ENCODE peak calls at places on chromosomes 3 and 15, in six cellular contexts. One of them, this sample, is unnamed.

GRCh38 chr3:132641837-132642538 is 17.6 kb downstream of the ACAD11 start:
- DNase-seq in PC-3: peak; percentile 66
- DNase-seq in SK-N-SH: peak; percentile 70
- DNase-seq in HCT116: peak; percentile 22
- DNase-seq in GM23338: peak; percentile 73
- DNase-seq in hepatocyte: peak; percentile 44
- DNase-seq in this sample: peak; percentile 28

GRCh38 chr3:17357035-17357710 is 385.3 kb downstream of the TBC1D5 start:
- DNase-seq in HCT116: no peak
- DNase-seq in SK-N-SH: no peak
- DNase-seq in GM23338: peak; percentile 9
- DNase-seq in hepatocyte: no peak
- DNase-seq in PC-3: no peak
- DNase-seq in this sample: peak; percentile 7

GRCh38 chr3:143105170-143105569 is 14.4 kb upstream of the CHST2 start:
- DNase-seq in PC-3: no peak
- DNase-seq in SK-N-SH: no peak
- DNase-seq in hepatocyte: no peak
- DNase-seq in HCT116: no peak
- DNase-seq in GM23338: no peak
- DNase-seq in this sample: no peak

GRCh38 chr3:64188810-64189560 is 36.3 kb downstream of the PRICKLE2 start:
- DNase-seq in SK-N-SH: no peak
- DNase-seq in GM23338: no peak
- DNase-seq in HCT116: no peak
- DNase-seq in hepatocyte: peak; percentile 83
- DNase-seq in PC-3: peak; percentile 65
- DNase-seq in this sample: no peak

GRCh38 chr3:38374221-38374620 is 27.6 kb downstream of the XYLB start:
- DNase-seq in SK-N-SH: no peak
- DNase-seq in GM23338: no peak
- DNase-seq in PC-3: no peak
- DNase-seq in HCT116: no peak
- DNase-seq in hepatocyte: no peak
- DNase-seq in this sample: no peak

GRCh38 chr3:151798476-151798875 is 15.4 kb upstream of the AADAC start:
- DNase-seq in GM23338: no peak
- DNase-seq in PC-3: no peak
- DNase-seq in SK-N-SH: no peak
- DNase-seq in hepatocyte: no peak
- DNase-seq in HCT116: no peak
- DNase-seq in this sample: no peak

GRCh38 chr3:171443211-171443957 is 16.8 kb downstream of the TNIK start:
- DNase-seq in PC-3: no peak
- DNase-seq in GM23338: no peak
- DNase-seq in HCT116: no peak
- DNase-seq in hepatocyte: no peak
- DNase-seq in SK-N-SH: no peak
- DNase-seq in this sample: no peak

GRCh38 chr3:187714404-187714979 is 12.1 kb upstream of the RTP2 start:
- DNase-seq in GM23338: peak; percentile 88
- DNase-seq in HCT116: peak; percentile 72
- DNase-seq in PC-3: peak; percentile 92
- DNase-seq in SK-N-SH: peak; percentile 65
- DNase-seq in hepatocyte: peak; percentile 84
- DNase-seq in this sample: peak; percentile 78

GRCh38 chr15:62957130-62957529 is 85.4 kb upstream of the TPM1 start:
- DNase-seq in HCT116: no peak
- DNase-seq in SK-N-SH: no peak
- DNase-seq in GM23338: no peak
- DNase-seq in PC-3: peak; percentile 23
- DNase-seq in hepatocyte: no peak
- DNase-seq in this sample: no peak

GRCh38 chr3:66442254-66443249 is 58.3 kb downstream of the LRIG1 start:
- DNase-seq in HCT116: no peak
- DNase-seq in SK-N-SH: no peak
- DNase-seq in hepatocyte: peak; percentile 41
- DNase-seq in GM23338: peak; percentile 94
- DNase-seq in PC-3: peak; percentile 30
- DNase-seq in this sample: peak; percentile 45

GRCh38 chr3:177929310-177929709 is 606.9 kb upstream of the KCNMB2 start:
- DNase-seq in SK-N-SH: no peak
- DNase-seq in hepatocyte: no peak
- DNase-seq in HCT116: no peak
- DNase-seq in GM23338: no peak
- DNase-seq in PC-3: peak; percentile 84
- DNase-seq in this sample: no peak

GRCh38 chr3:15102256-15102655 is 3.3 kb upstream of the RBSN start:
- DNase-seq in SK-N-SH: no peak
- DNase-seq in hepatocyte: no peak
- DNase-seq in HCT116: no peak
- DNase-seq in GM23338: no peak
- DNase-seq in PC-3: peak; percentile 48
- DNase-seq in this sample: no peak

GRCh38 chr3:72786668-72787067 is 61.6 kb downstream of the SHQ1 start:
- DNase-seq in SK-N-SH: no peak
- DNase-seq in GM23338: no peak
- DNase-seq in HCT116: no peak
- DNase-seq in hepatocyte: no peak
- DNase-seq in PC-3: no peak
- DNase-seq in this sample: no peak

GRCh38 chr3:107431298-107432012 is 54.2 kb downstream of the CCDC54 start:
- DNase-seq in SK-N-SH: peak; percentile 90
- DNase-seq in GM23338: peak; percentile 91
- DNase-seq in HCT116: no peak
- DNase-seq in PC-3: peak; percentile 76
- DNase-seq in hepatocyte: peak; percentile 79
- DNase-seq in this sample: peak; percentile 82

GRCh38 chr3:15478300-15478979 is 43.1 kb downstream of the COLQ start:
- DNase-seq in HCT116: no peak
- DNase-seq in hepatocyte: no peak
- DNase-seq in GM23338: no peak
- DNase-seq in PC-3: no peak
- DNase-seq in SK-N-SH: peak; percentile 34
- DNase-seq in this sample: no peak

GRCh38 chr3:98584563-98584962 is 8.8 kb downstream of the CPOX start:
- DNase-seq in SK-N-SH: no peak
- DNase-seq in PC-3: no peak
- DNase-seq in GM23338: no peak
- DNase-seq in HCT116: no peak
- DNase-seq in hepatocyte: no peak
- DNase-seq in this sample: no peak

GRCh38 chr3:98583766-98584165 is 9.6 kb downstream of the CPOX start:
- DNase-seq in HCT116: no peak
- DNase-seq in hepatocyte: no peak
- DNase-seq in PC-3: no peak
- DNase-seq in GM23338: no peak
- DNase-seq in SK-N-SH: no peak
- DNase-seq in this sample: no peak

GRCh38 chr3:98589331-98589870 is 4.0 kb downstream of the CPOX start:
- DNase-seq in GM23338: no peak
- DNase-seq in PC-3: no peak
- DNase-seq in HCT116: no peak
- DNase-seq in SK-N-SH: no peak
- DNase-seq in hepatocyte: no peak
- DNase-seq in this sample: no peak

GRCh38 chr3:98592345-98592935 is 971 bp downstream of the CPOX start:
- DNase-seq in SK-N-SH: peak; percentile 22
- DNase-seq in GM23338: peak; percentile 2
- DNase-seq in hepatocyte: no peak
- DNase-seq in HCT116: no peak
- DNase-seq in PC-3: no peak
- DNase-seq in this sample: no peak

DNA sequence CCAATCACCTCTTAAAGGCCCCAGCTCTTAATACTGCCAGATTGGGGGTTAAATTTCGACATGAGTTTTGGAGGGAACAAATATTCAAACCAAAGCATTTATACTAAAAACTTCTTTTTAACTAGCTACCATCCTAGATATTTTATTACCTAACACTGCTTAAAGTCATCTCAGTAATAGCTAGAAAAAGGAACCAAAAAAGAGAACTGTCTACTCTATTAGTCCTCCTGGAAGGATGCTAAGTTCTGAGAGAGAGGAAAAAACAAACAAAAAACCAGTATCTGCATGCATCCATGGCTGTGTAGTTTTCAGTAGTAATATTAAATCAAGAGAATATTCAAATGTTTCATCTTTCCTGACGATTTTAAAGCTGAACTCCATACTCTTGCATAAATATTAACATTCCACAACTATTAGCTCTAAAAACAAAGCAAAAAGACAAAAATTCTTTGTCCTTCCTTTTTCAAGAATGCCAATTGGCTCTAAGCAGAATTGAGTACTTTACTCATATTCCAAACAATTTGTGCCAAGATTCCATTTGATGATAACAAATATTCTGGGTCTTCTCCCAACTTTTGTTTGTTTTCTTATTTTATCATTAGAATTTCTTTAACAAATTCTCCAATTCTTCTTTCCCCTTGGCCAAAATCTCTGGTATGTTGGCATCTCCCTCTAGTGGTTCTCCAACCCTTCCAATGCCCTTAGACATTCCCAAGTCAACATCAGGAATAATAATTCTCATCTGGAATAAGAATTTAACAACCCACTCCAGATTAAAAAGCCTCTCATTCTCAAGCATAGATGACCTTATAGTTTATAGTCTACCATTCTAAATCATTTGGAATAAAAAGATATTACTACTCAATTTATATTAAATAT is 5.5 kb downstream of the CPOX start:
- DNase-seq in SK-N-SH: no peak
- DNase-seq in PC-3: peak; percentile 36
- DNase-seq in hepatocyte: no peak
- DNase-seq in GM23338: no peak
- DNase-seq in HCT116: no peak
- DNase-seq in this sample: no peak
- TF ChIP-seq CTCF in SK-N-SH: peak; percentile 56
- TF ChIP-seq CTCF in PC-3: peak; percentile 68
- TF ChIP-seq CTCF in hepatocyte: peak; percentile 7
- TF ChIP-seq CTCF in GM23338: peak; percentile 24
- TF ChIP-seq CTCF in HCT116: peak; percentile 70
- TF ChIP-seq CTCF in this sample: peak; percentile 37

GRCh38 chr3:113225286-113225685 is 13.9 kb downstream of the BOC start:
- DNase-seq in HCT116: no peak
- DNase-seq in hepatocyte: no peak
- DNase-seq in SK-N-SH: no peak
- DNase-seq in GM23338: no peak
- DNase-seq in PC-3: no peak
- DNase-seq in this sample: no peak

GRCh38 chr3:113226491-113226890 is 15.1 kb downstream of the BOC start:
- DNase-seq in GM23338: no peak
- DNase-seq in SK-N-SH: no peak
- DNase-seq in hepatocyte: no peak
- DNase-seq in PC-3: no peak
- DNase-seq in HCT116: no peak
- DNase-seq in this sample: no peak

GRCh38 chr3:113221703-113222257 is 10.4 kb downstream of the BOC start:
- DNase-seq in GM23338: no peak
- DNase-seq in hepatocyte: no peak
- DNase-seq in SK-N-SH: no peak
- DNase-seq in HCT116: no peak
- DNase-seq in PC-3: no peak
- DNase-seq in this sample: no peak

GRCh38 chr3:113222412-113223086 is 11.2 kb downstream of the BOC start:
- DNase-seq in HCT116: no peak
- DNase-seq in PC-3: no peak
- DNase-seq in hepatocyte: no peak
- DNase-seq in GM23338: no peak
- DNase-seq in SK-N-SH: peak; percentile 42
- DNase-seq in this sample: no peak

GRCh38 chr3:113223831-113224240 is 12.5 kb downstream of the BOC start:
- DNase-seq in GM23338: no peak
- DNase-seq in HCT116: no peak
- DNase-seq in hepatocyte: no peak
- DNase-seq in SK-N-SH: no peak
- DNase-seq in PC-3: no peak
- DNase-seq in this sample: no peak
- H3K4me1 ChIP-seq in GM23338: peaks cover 2% of the 10 kb centered on the region
- H3K4me1 ChIP-seq in HCT116: no peaks in the 10 kb centered on the region
- H3K4me1 ChIP-seq in hepatocyte: peaks cover 7% of the 10 kb centered on the region
- H3K4me1 ChIP-seq in SK-N-SH: no peaks in the 10 kb centered on the region
- H3K4me1 ChIP-seq in PC-3: no peaks in the 10 kb centered on the region
- H3K4me1 ChIP-seq in this sample: peaks cover 39% of the 10 kb centered on the region

DNA sequence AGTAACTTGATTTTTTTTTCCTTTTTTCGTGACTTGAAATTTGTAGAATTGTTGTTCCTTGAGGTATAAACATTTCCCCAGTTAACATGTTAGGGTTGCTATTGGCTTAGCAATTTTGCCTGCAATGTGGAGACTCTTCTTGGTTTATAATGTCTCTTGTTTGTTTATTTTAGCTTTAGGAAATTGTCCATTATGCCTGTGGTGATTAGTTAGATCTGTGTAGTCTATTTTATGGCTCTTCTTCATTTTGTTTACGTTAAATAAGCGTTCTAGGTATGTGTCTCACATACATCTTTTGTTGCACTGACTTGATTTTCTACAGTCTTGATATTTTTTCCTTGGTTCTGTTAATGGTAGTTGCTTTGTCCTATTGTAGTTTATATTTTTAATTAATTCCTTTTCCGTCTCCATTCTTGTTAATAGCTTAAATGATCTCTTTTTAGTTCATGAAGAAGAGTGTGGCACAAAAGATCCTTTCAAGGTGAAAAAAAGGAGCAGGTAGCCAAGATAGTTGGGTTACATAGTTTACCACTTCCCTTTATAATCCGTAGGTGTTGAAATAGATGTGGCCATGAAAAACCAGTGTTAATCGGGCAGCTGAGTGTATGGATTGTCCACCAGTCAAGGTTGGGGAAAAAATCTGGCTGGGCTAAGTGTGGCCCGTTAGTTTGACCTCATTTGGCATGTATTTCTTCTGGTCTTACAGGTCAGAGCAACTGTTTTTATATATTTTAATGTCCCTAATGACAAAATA is 12.1 kb downstream of the IQGAP1 start:
- DNase-seq in HCT116: no peak
- DNase-seq in SK-N-SH: no peak
- DNase-seq in GM23338: no peak
- DNase-seq in PC-3: no peak
- DNase-seq in hepatocyte: no peak
- DNase-seq in this sample: no peak
- TF ChIP-seq EZH2phosphoT487 in HCT116: no peak
- TF ChIP-seq EZH2phosphoT487 in SK-N-SH: no peak
- TF ChIP-seq EZH2phosphoT487 in GM23338: no peak
- TF ChIP-seq EZH2phosphoT487 in PC-3: no peak
- TF ChIP-seq EZH2phosphoT487 in hepatocyte: no peak
- TF ChIP-seq EZH2phosphoT487 in this sample: no peak

GRCh38 chr15:93418566-93418965 is 329.6 kb upstream of the RGMA start:
- DNase-seq in PC-3: no peak
- DNase-seq in GM23338: no peak
- DNase-seq in SK-N-SH: no peak
- DNase-seq in hepatocyte: no peak
- DNase-seq in HCT116: no peak
- DNase-seq in this sample: no peak

GRCh38 chr15:93417156-93418077 is 328.4 kb upstream of the RGMA start:
- DNase-seq in hepatocyte: no peak
- DNase-seq in PC-3: no peak
- DNase-seq in GM23338: no peak
- DNase-seq in SK-N-SH: no peak
- DNase-seq in HCT116: no peak
- DNase-seq in this sample: no peak

GRCh38 chr15:93420050-93420452 is 331.0 kb upstream of the RGMA start:
- DNase-seq in PC-3: no peak
- DNase-seq in hepatocyte: no peak
- DNase-seq in SK-N-SH: no peak
- DNase-seq in HCT116: no peak
- DNase-seq in GM23338: no peak
- DNase-seq in this sample: no peak

GRCh38 chr15:93422476-93422875 is 333.5 kb upstream of the RGMA start:
- DNase-seq in PC-3: no peak
- DNase-seq in SK-N-SH: no peak
- DNase-seq in GM23338: no peak
- DNase-seq in hepatocyte: no peak
- DNase-seq in HCT116: no peak
- DNase-seq in this sample: no peak

GRCh38 chr15:93420477-93420876 is 331.5 kb upstream of the RGMA start:
- DNase-seq in hepatocyte: no peak
- DNase-seq in SK-N-SH: no peak
- DNase-seq in GM23338: no peak
- DNase-seq in PC-3: no peak
- DNase-seq in HCT116: no peak
- DNase-seq in this sample: no peak
- TF ChIP-seq CTCF in hepatocyte: no peak
- TF ChIP-seq CTCF in SK-N-SH: no peak
- TF ChIP-seq CTCF in GM23338: no peak
- TF ChIP-seq CTCF in PC-3: no peak
- TF ChIP-seq CTCF in HCT116: no peak
- TF ChIP-seq CTCF in this sample: no peak

This sample was measured in neural progenitor cell.